ENCODE peak calls at places on chromosomes 3 and 15, in five cellular contexts. F, C, H, V and B are unnamed samples. For H3K9me3, the result is how much of the 10 kb centered on the place peaks cover.

GRCh38 chr15:60397772-60398445 is at the start of gene ANXA2:
- DNase-seq in F (peak), C (peak), H (peak), V (peak), B (peak)

GRCh38 chr3:155619118-155619915 is 125.6 kb downstream of the PLCH1 start:
- DNase-seq in F (no peak), C (no peak), H (no peak), V (no peak), B (no peak)

GRCh38 chr15:25784876-25785642 is 78.1 kb downstream of the ATP10A start:
- DNase-seq in F (no peak), C (peak), H (no peak), V (no peak), B (no peak)

GRCh38 chr3:49593046-49593445 is 38.8 kb downstream of the BSN start:
- DNase-seq in F (no peak), C (no peak), H (no peak), V (no peak), B (no peak)

GRCh38 chr3:46368569-46368968 is 2.2 kb upstream of the CCR5 start:
- DNase-seq in F (no peak), C (peak), H (no peak), V (no peak), B (peak)

GRCh38 chr3:178454714-178455113 is 81.5 kb upstream of the KCNMB2 start:
- DNase-seq in F (peak), C (peak), H (no peak), V (no peak), B (no peak)

GRCh38 chr15:60589253-60589652 is 110.3 kb upstream of the ICE2 start:
- DNase-seq in F (no peak), C (no peak), H (no peak), V (no peak), B (no peak)

GRCh38 chr3:192864943-192865342 is 52.7 kb downstream of the MB21D2 start:
- DNase-seq in F (no peak), C (peak), H (no peak), V (no peak), B (no peak)

GRCh38 chr15:56894601-56895000 is 23.8 kb upstream of the TCF12 start:
- DNase-seq in F (no peak), C (no peak), H (no peak), V (no peak), B (no peak)

GRCh38 chr3:129317014-129317771 is 38.5 kb downstream of the HMCES start:
- DNase-seq in F (peak), C (no peak), H (no peak), V (no peak), B (no peak)

GRCh38 chr3:183210862-183211341 is 42.2 kb upstream of the B3GNT5 start:
- DNase-seq in F (no peak), C (no peak), H (no peak), V (no peak), B (no peak)

GRCh38 chr3:131795382-131796085 is 239.3 kb downstream of the CPNE4 start:
- DNase-seq in F (no peak), C (no peak), H (no peak), V (peak), B (no peak)

GRCh38 chr3:131147534-131147933 is 120.9 kb downstream of the NEK11 start:
- DNase-seq in F (no peak), C (no peak), H (no peak), V (no peak), B (no peak)

GRCh38 chr15:88940110-88940675 is 27.0 kb upstream of the MFGE8 start:
- DNase-seq in F (no peak), C (no peak), H (no peak), V (no peak), B (no peak)

GRCh38 chr15:46129145-46129544 is 494.3 kb downstream of the SQOR start:
- DNase-seq in F (no peak), C (no peak), H (no peak), V (no peak), B (no peak)

GRCh38 chr3:193910886-193911738 is 224.8 kb upstream of the HES1 start:
- DNase-seq in F (no peak), C (no peak), H (no peak), V (no peak), B (no peak)

GRCh38 chr3:1082024-1082633 is 10.7 kb upstream of the CNTN6 start:
- DNase-seq in F (no peak), C (no peak), H (no peak), V (peak), B (no peak)

GRCh38 chr3:141482250-141482937 is 4.4 kb upstream of the RASA2 start:
- DNase-seq in F (no peak), C (no peak), H (no peak), V (no peak), B (no peak)

GRCh38 chr3:50493086-50493485 is 10.3 kb downstream of the CACNA2D2 start:
- DNase-seq in F (no peak), C (no peak), H (no peak), V (no peak), B (no peak)

GRCh38 chr15:57340673-57341259 is 35.5 kb upstream of the CGNL1 start:
- DNase-seq in F (peak), C (no peak), H (no peak), V (peak), B (no peak)

GRCh38 chr15:38707802-38708671 is 143.4 kb upstream of the RASGRP1 start:
- DNase-seq in F (peak), C (no peak), H (no peak), V (peak), B (no peak)

GRCh38 chr3:17730318-17730967 is 12.0 kb downstream of the TBC1D5 start:
- DNase-seq in F (no peak), C (no peak), H (no peak), V (peak), B (no peak)

GRCh38 chr15:52730163-52730562 is 51.0 kb upstream of the ATOSA start:
- DNase-seq in F (no peak), C (no peak), H (no peak), V (no peak), B (no peak)

GRCh38 chr3:37905987-37906674 is 44.5 kb downstream of the CTDSPL start:
- DNase-seq in F (no peak), C (no peak), H (no peak), V (peak), B (no peak)

GRCh38 chr3:194369522-194370279 is at the start of gene LRRC15:
- DNase-seq in F (no peak), C (no peak), H (no peak), V (no peak), B (no peak)

GRCh38 chr3:111595239-111595638 is at the start of gene ZBED2:
- DNase-seq in F (no peak), C (no peak), H (peak), V (no peak), B (no peak)

GRCh38 chr3:12935023-12935860 is 93.9 kb upstream of the RPL32 start:
- DNase-seq in F (no peak), C (no peak), H (no peak), V (peak), B (no peak)

GRCh38 chr3:143337387-143337786 is 217.8 kb downstream of the CHST2 start:
- DNase-seq in F (no peak), C (no peak), H (no peak), V (peak), B (no peak)

GRCh38 chr15:95757171-95757570 is 573.3 kb upstream of the NR2F2 start:
- DNase-seq in F (no peak), C (no peak), H (no peak), V (no peak), B (no peak)
- H3K9me3 ChIP-seq in F (under half), C (under half), H (under half), V (under half), B (under half)

GRCh38 chr15:20355256-20355868 is 186.2 kb downstream of the GOLGA6L6 start:
- DNase-seq in F (no peak), C (peak), H (peak), V (no peak), B (no peak)
- H3K9me3 ChIP-seq in F (under half), C (under half), H (under half), V (under half), B (under half)

GRCh38 chr15:98813956-98814355 is 165.6 kb downstream of the IGF1R start:
- DNase-seq in F (no peak), C (no peak), H (no peak), V (no peak), B (no peak)
- H3K9me3 ChIP-seq in F (under half), C (under half), H (under half), V (under half), B (under half)

GRCh38 chr3:35389907-35390306 is 249.4 kb upstream of the ARPP21 start:
- DNase-seq in F (no peak), C (no peak), H (no peak), V (no peak), B (no peak)

GRCh38 chr3:35385271-35385670 is 254.1 kb upstream of the ARPP21 start:
- DNase-seq in F (no peak), C (no peak), H (no peak), V (no peak), B (no peak)

GRCh38 chr3:35383216-35383615 is 256.1 kb upstream of the ARPP21 start:
- DNase-seq in F (no peak), C (no peak), H (no peak), V (no peak), B (no peak)

DNA sequence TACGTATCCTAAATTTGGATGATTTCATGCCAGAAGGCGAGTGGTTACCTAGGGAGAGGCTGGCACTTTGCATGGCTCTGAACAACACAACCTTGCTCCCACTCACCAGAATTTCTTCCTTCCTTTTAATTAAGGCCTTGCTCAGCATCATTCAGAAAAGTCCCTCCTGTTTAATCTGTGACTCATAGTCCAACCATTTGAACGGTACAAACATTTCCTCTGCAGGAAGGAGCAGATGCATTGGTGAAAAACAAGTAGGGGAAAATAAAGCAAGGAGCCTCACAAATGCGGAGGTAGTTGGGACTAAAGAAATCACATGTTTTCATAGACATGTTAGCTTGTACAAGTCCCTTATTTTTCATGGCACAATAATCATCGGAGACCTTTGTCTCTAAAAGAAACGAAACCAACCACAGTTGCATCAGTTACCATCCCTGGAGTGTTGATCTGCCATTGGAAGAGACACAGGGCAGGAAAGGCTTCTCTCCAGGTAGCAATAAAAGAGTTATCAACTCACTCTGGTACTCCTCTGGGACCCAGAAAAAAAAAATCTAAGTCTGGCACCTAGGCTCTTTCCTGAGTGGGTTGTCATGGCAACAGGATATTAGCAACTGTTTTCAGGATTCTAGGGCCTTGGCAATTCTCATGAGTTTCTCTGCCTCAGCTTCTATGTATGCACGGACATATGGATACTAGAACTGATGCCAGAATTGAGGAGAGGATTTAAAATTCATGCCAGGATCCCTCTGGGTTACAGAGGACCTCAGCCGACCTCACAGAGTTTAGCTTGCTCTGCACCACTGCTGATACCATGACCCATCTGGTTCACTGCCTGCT is 255.4 kb upstream of the ARPP21 start:
- DNase-seq in F (no peak), C (no peak), H (no peak), V (no peak), B (no peak)
- H3K9me3 ChIP-seq in F (under half), C (under half), H (under half), V (under half), B (under half)

DNA sequence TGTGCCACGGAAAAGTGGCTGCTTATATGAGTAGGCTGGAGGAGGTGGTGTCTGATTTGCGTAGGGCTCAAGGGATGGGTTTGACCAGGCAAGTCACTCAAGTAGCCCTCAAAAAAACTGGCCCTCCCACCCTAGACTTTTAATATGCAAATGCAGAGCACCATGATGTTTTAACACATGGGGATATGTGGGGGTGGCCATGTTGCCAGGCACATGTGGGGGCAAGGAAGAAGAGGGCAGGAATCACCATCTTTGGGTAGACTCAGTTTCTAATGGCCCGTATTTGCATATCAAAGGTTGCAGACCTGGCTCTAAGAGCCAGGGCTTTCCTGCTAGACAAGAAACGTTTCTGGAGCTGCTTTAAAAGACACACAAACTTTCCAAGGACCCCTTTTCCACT is 307.2 kb upstream of the NDN start:
- DNase-seq in F (no peak), C (no peak), H (no peak), V (no peak), B (no peak)
- H3K9me3 ChIP-seq in F (under half), C (under half), H (under half), V (under half), B (under half)